ENCODE peak calls at places on chromosomes 1 and 21, in ten cellular contexts. One of them, this sample, is unnamed.

GRCh38 chr21:29610960-29611359 is 312.2 kb downstream of the BACH1 start:
- DNase-seq in GM20000: no peak
- DNase-seq in GM23338: no peak
- DNase-seq in SW 1271: no peak
- DNase-seq in brain microvascular endothelial cell: peak
- DNase-seq in CD8-positive, alpha-beta T cell: no peak
- DNase-seq in hippocampal formation: no peak
- DNase-seq in NCI-H460: no peak
- DNase-seq in stimulated activated CD8-positive, alpha-beta memory T cell treated with anti-CD3 and anti-CD28 coated beads, Interleukin-2, amount 100 ng/mL, for 48 hours: no peak
- DNase-seq in WTC11: no peak
- DNase-seq in this sample: no peak

GRCh38 chr1:39394598-39394997 is 96.8 kb upstream of the BMP8A start:
- DNase-seq in GM20000: no peak
- DNase-seq in GM23338: no peak
- DNase-seq in SW 1271: no peak
- DNase-seq in brain microvascular endothelial cell: no peak
- DNase-seq in CD8-positive, alpha-beta T cell: no peak
- DNase-seq in hippocampal formation: no peak
- DNase-seq in NCI-H460: no peak
- DNase-seq in stimulated activated CD8-positive, alpha-beta memory T cell treated with anti-CD3 and anti-CD28 coated beads, Interleukin-2, amount 100 ng/mL, for 48 hours: no peak
- DNase-seq in WTC11: no peak
- DNase-seq in this sample: no peak

GRCh38 chr1:30476476-30476875 is 246.9 kb downstream of the MATN1 start:
- DNase-seq in GM20000: no peak
- DNase-seq in GM23338: no peak
- DNase-seq in SW 1271: no peak
- DNase-seq in brain microvascular endothelial cell: no peak
- DNase-seq in CD8-positive, alpha-beta T cell: no peak
- DNase-seq in hippocampal formation: no peak
- DNase-seq in NCI-H460: no peak
- DNase-seq in stimulated activated CD8-positive, alpha-beta memory T cell treated with anti-CD3 and anti-CD28 coated beads, Interleukin-2, amount 100 ng/mL, for 48 hours: no peak
- DNase-seq in WTC11: no peak
- DNase-seq in this sample: no peak

GRCh38 chr1:207418336-207418735 is 35.8 kb upstream of the CR2 start:
- DNase-seq in GM20000: no peak
- DNase-seq in GM23338: no peak
- DNase-seq in SW 1271: no peak
- DNase-seq in brain microvascular endothelial cell: no peak
- DNase-seq in CD8-positive, alpha-beta T cell: no peak
- DNase-seq in hippocampal formation: no peak
- DNase-seq in NCI-H460: no peak
- DNase-seq in stimulated activated CD8-positive, alpha-beta memory T cell treated with anti-CD3 and anti-CD28 coated beads, Interleukin-2, amount 100 ng/mL, for 48 hours: no peak
- DNase-seq in WTC11: no peak
- DNase-seq in this sample: no peak

GRCh38 chr21:45468971-45469272 is 64.0 kb downstream of the COL18A1 start:
- DNase-seq in GM20000: no peak
- DNase-seq in GM23338: no peak
- DNase-seq in SW 1271: no peak
- DNase-seq in brain microvascular endothelial cell: no peak
- DNase-seq in CD8-positive, alpha-beta T cell: no peak
- DNase-seq in hippocampal formation: no peak
- DNase-seq in NCI-H460: no peak
- DNase-seq in stimulated activated CD8-positive, alpha-beta memory T cell treated with anti-CD3 and anti-CD28 coated beads, Interleukin-2, amount 100 ng/mL, for 48 hours: no peak
- DNase-seq in WTC11: no peak
- DNase-seq in this sample: no peak

GRCh38 chr1:28591708-28592313 is at the start of gene RAB42:
- DNase-seq in GM20000: peak
- DNase-seq in GM23338: peak
- DNase-seq in SW 1271: no peak
- DNase-seq in brain microvascular endothelial cell: no peak
- DNase-seq in CD8-positive, alpha-beta T cell: no peak
- DNase-seq in hippocampal formation: no peak
- DNase-seq in NCI-H460: no peak
- DNase-seq in stimulated activated CD8-positive, alpha-beta memory T cell treated with anti-CD3 and anti-CD28 coated beads, Interleukin-2, amount 100 ng/mL, for 48 hours: no peak
- DNase-seq in WTC11: peak
- DNase-seq in this sample: no peak

GRCh38 chr1:23978825-23979224 is 1.3 kb downstream of the SRSF10 start:
- DNase-seq in GM20000: no peak
- DNase-seq in GM23338: no peak
- DNase-seq in SW 1271: no peak
- DNase-seq in brain microvascular endothelial cell: no peak
- DNase-seq in CD8-positive, alpha-beta T cell: no peak
- DNase-seq in hippocampal formation: no peak
- DNase-seq in NCI-H460: no peak
- DNase-seq in stimulated activated CD8-positive, alpha-beta memory T cell treated with anti-CD3 and anti-CD28 coated beads, Interleukin-2, amount 100 ng/mL, for 48 hours: no peak
- DNase-seq in WTC11: no peak
- DNase-seq in this sample: no peak

GRCh38 chr1:221759436-221759835 is 17.5 kb upstream of the DUSP10 start:
- DNase-seq in GM20000: no peak
- DNase-seq in GM23338: no peak
- DNase-seq in SW 1271: no peak
- DNase-seq in brain microvascular endothelial cell: peak
- DNase-seq in CD8-positive, alpha-beta T cell: no peak
- DNase-seq in hippocampal formation: no peak
- DNase-seq in NCI-H460: no peak
- DNase-seq in stimulated activated CD8-positive, alpha-beta memory T cell treated with anti-CD3 and anti-CD28 coated beads, Interleukin-2, amount 100 ng/mL, for 48 hours: no peak
- DNase-seq in WTC11: no peak
- DNase-seq in this sample: no peak

GRCh38 chr1:177209357-177209756 is 38.6 kb downstream of the BRINP2 start:
- DNase-seq in GM20000: no peak
- DNase-seq in GM23338: no peak
- DNase-seq in SW 1271: no peak
- DNase-seq in brain microvascular endothelial cell: peak
- DNase-seq in CD8-positive, alpha-beta T cell: no peak
- DNase-seq in hippocampal formation: peak
- DNase-seq in NCI-H460: peak
- DNase-seq in stimulated activated CD8-positive, alpha-beta memory T cell treated with anti-CD3 and anti-CD28 coated beads, Interleukin-2, amount 100 ng/mL, for 48 hours: no peak
- DNase-seq in WTC11: no peak
- DNase-seq in this sample: no peak

GRCh38 chr1:98468111-98468717 is 193.3 kb upstream of the SNX7 start:
- DNase-seq in GM20000: peak
- DNase-seq in GM23338: peak
- DNase-seq in SW 1271: no peak
- DNase-seq in brain microvascular endothelial cell: peak
- DNase-seq in CD8-positive, alpha-beta T cell: no peak
- DNase-seq in hippocampal formation: no peak
- DNase-seq in NCI-H460: peak
- DNase-seq in stimulated activated CD8-positive, alpha-beta memory T cell treated with anti-CD3 and anti-CD28 coated beads, Interleukin-2, amount 100 ng/mL, for 48 hours: no peak
- DNase-seq in WTC11: no peak
- DNase-seq in this sample: peak

GRCh38 chr1:15941899-15942660 is 33.8 kb downstream of the ZBTB17 start:
- DNase-seq in GM20000: no peak
- DNase-seq in GM23338: no peak
- DNase-seq in SW 1271: no peak
- DNase-seq in brain microvascular endothelial cell: no peak
- DNase-seq in CD8-positive, alpha-beta T cell: no peak
- DNase-seq in hippocampal formation: no peak
- DNase-seq in NCI-H460: no peak
- DNase-seq in stimulated activated CD8-positive, alpha-beta memory T cell treated with anti-CD3 and anti-CD28 coated beads, Interleukin-2, amount 100 ng/mL, for 48 hours: no peak
- DNase-seq in WTC11: no peak
- DNase-seq in this sample: no peak

GRCh38 chr1:62906428-62906886 is 122.5 kb downstream of the ATG4C start:
- DNase-seq in GM20000: peak
- DNase-seq in GM23338: peak
- DNase-seq in SW 1271: no peak
- DNase-seq in brain microvascular endothelial cell: peak
- DNase-seq in CD8-positive, alpha-beta T cell: no peak
- DNase-seq in hippocampal formation: no peak
- DNase-seq in NCI-H460: peak
- DNase-seq in stimulated activated CD8-positive, alpha-beta memory T cell treated with anti-CD3 and anti-CD28 coated beads, Interleukin-2, amount 100 ng/mL, for 48 hours: no peak
- DNase-seq in WTC11: peak
- DNase-seq in this sample: no peak

GRCh38 chr1:213425631-213426030 is 374.6 kb downstream of the RPS6KC1 start:
- DNase-seq in GM20000: no peak
- DNase-seq in GM23338: no peak
- DNase-seq in SW 1271: no peak
- DNase-seq in brain microvascular endothelial cell: no peak
- DNase-seq in CD8-positive, alpha-beta T cell: no peak
- DNase-seq in hippocampal formation: no peak
- DNase-seq in NCI-H460: no peak
- DNase-seq in stimulated activated CD8-positive, alpha-beta memory T cell treated with anti-CD3 and anti-CD28 coated beads, Interleukin-2, amount 100 ng/mL, for 48 hours: no peak
- DNase-seq in WTC11: no peak
- DNase-seq in this sample: no peak

GRCh38 chr1:159040206-159040605 is 30.5 kb downstream of the IFI16 start:
- DNase-seq in GM20000: no peak
- DNase-seq in GM23338: no peak
- DNase-seq in SW 1271: no peak
- DNase-seq in brain microvascular endothelial cell: peak
- DNase-seq in CD8-positive, alpha-beta T cell: no peak
- DNase-seq in hippocampal formation: no peak
- DNase-seq in NCI-H460: no peak
- DNase-seq in stimulated activated CD8-positive, alpha-beta memory T cell treated with anti-CD3 and anti-CD28 coated beads, Interleukin-2, amount 100 ng/mL, for 48 hours: no peak
- DNase-seq in WTC11: no peak
- DNase-seq in this sample: no peak

GRCh38 chr1:172146149-172146850 is 274.2 kb upstream of the C1orf105 start:
- DNase-seq in GM20000: no peak
- DNase-seq in GM23338: no peak
- DNase-seq in SW 1271: no peak
- DNase-seq in brain microvascular endothelial cell: no peak
- DNase-seq in CD8-positive, alpha-beta T cell: no peak
- DNase-seq in hippocampal formation: no peak
- DNase-seq in NCI-H460: no peak
- DNase-seq in stimulated activated CD8-positive, alpha-beta memory T cell treated with anti-CD3 and anti-CD28 coated beads, Interleukin-2, amount 100 ng/mL, for 48 hours: no peak
- DNase-seq in WTC11: no peak
- DNase-seq in this sample: no peak

GRCh38 chr1:55065649-55066048 is 26.3 kb downstream of the PCSK9 start:
- DNase-seq in GM20000: no peak
- DNase-seq in GM23338: no peak
- DNase-seq in SW 1271: no peak
- DNase-seq in brain microvascular endothelial cell: no peak
- DNase-seq in CD8-positive, alpha-beta T cell: no peak
- DNase-seq in hippocampal formation: no peak
- DNase-seq in NCI-H460: no peak
- DNase-seq in stimulated activated CD8-positive, alpha-beta memory T cell treated with anti-CD3 and anti-CD28 coated beads, Interleukin-2, amount 100 ng/mL, for 48 hours: no peak
- DNase-seq in WTC11: no peak
- DNase-seq in this sample: no peak

GRCh38 chr1:181264843-181265242 is 176.3 kb downstream of the IER5 start:
- DNase-seq in GM20000: no peak
- DNase-seq in GM23338: no peak
- DNase-seq in SW 1271: no peak
- DNase-seq in brain microvascular endothelial cell: no peak
- DNase-seq in CD8-positive, alpha-beta T cell: no peak
- DNase-seq in hippocampal formation: no peak
- DNase-seq in NCI-H460: no peak
- DNase-seq in stimulated activated CD8-positive, alpha-beta memory T cell treated with anti-CD3 and anti-CD28 coated beads, Interleukin-2, amount 100 ng/mL, for 48 hours: no peak
- DNase-seq in WTC11: no peak
- DNase-seq in this sample: no peak

This sample was measured in glomerular endothelial cell.